ENCODE peak calls at places on chromosomes 16 and 17, in eight cellular contexts. One of them, this sample, is unnamed.

GRCh38 chr16:86541560-86541959 is 13.5 kb downstream of the MTHFSD start:
- DNase-seq in A549: no peak
- DNase-seq in tibial nerve: no peak
- DNase-seq in suprapubic skin: no peak
- DNase-seq in stomach: no peak
- DNase-seq in transverse colon: no peak
- DNase-seq in SK-N-SH: no peak
- DNase-seq in K562: no peak
- DNase-seq in this sample: no peak

GRCh38 chr16:56606071-56606687 is 2.2 kb upstream of the MT2A start:
- DNase-seq in A549: peak; percentile 78
- DNase-seq in tibial nerve: peak; percentile 47
- DNase-seq in suprapubic skin: no peak
- DNase-seq in stomach: no peak
- DNase-seq in transverse colon: no peak
- DNase-seq in SK-N-SH: no peak
- DNase-seq in K562: no peak
- DNase-seq in this sample: peak; percentile 67

GRCh38 chr17:34720760-34721159 is 141.4 kb downstream of the TMEM132E start:
- DNase-seq in A549: peak; percentile 19
- DNase-seq in tibial nerve: no peak
- DNase-seq in suprapubic skin: no peak
- DNase-seq in stomach: no peak
- DNase-seq in transverse colon: no peak
- DNase-seq in SK-N-SH: no peak
- DNase-seq in K562: no peak
- DNase-seq in this sample: no peak

GRCh38 chr16:89312194-89312593 is 94.7 kb downstream of the ZNF778 start:
- DNase-seq in A549: no peak
- DNase-seq in tibial nerve: no peak
- DNase-seq in suprapubic skin: no peak
- DNase-seq in stomach: no peak
- DNase-seq in transverse colon: peak; percentile 42
- DNase-seq in SK-N-SH: no peak
- DNase-seq in K562: no peak
- DNase-seq in this sample: no peak

GRCh38 chr16:10862432-10862831 is 14.6 kb upstream of the CIITA start:
- DNase-seq in A549: peak; percentile 27
- DNase-seq in tibial nerve: no peak
- DNase-seq in suprapubic skin: no peak
- DNase-seq in stomach: peak; percentile 90
- DNase-seq in transverse colon: no peak
- DNase-seq in SK-N-SH: no peak
- DNase-seq in K562: no peak
- DNase-seq in this sample: no peak

GRCh38 chr16:79272141-79272577 is 328.4 kb downstream of the MAF start:
- DNase-seq in A549: no peak
- DNase-seq in tibial nerve: no peak
- DNase-seq in suprapubic skin: no peak
- DNase-seq in stomach: no peak
- DNase-seq in transverse colon: peak; percentile 32
- DNase-seq in SK-N-SH: no peak
- DNase-seq in K562: no peak
- DNase-seq in this sample: no peak

GRCh38 chr17:51731941-51732722 is 426.4 kb downstream of the CA10 start:
- DNase-seq in A549: no peak
- DNase-seq in tibial nerve: no peak
- DNase-seq in suprapubic skin: no peak
- DNase-seq in stomach: no peak
- DNase-seq in transverse colon: no peak
- DNase-seq in SK-N-SH: no peak
- DNase-seq in K562: no peak
- DNase-seq in this sample: no peak

GRCh38 chr17:63165420-63165819 is 199.4 kb downstream of the TANC2 start:
- DNase-seq in A549: no peak
- DNase-seq in tibial nerve: no peak
- DNase-seq in suprapubic skin: no peak
- DNase-seq in stomach: no peak
- DNase-seq in transverse colon: no peak
- DNase-seq in SK-N-SH: no peak
- DNase-seq in K562: no peak
- DNase-seq in this sample: no peak

GRCh38 chr17:44854201-44854600 is 6.5 kb downstream of the HIGD1B start:
- DNase-seq in A549: no peak
- DNase-seq in tibial nerve: no peak
- DNase-seq in suprapubic skin: no peak
- DNase-seq in stomach: no peak
- DNase-seq in transverse colon: no peak
- DNase-seq in SK-N-SH: no peak
- DNase-seq in K562: no peak
- DNase-seq in this sample: no peak

GRCh38 chr17:48173191-48173590 is 65.6 kb downstream of the SNX11 start:
- DNase-seq in A549: no peak
- DNase-seq in tibial nerve: no peak
- DNase-seq in suprapubic skin: no peak
- DNase-seq in stomach: no peak
- DNase-seq in transverse colon: no peak
- DNase-seq in SK-N-SH: no peak
- DNase-seq in K562: no peak
- DNase-seq in this sample: no peak

GRCh38 chr16:22874394-22874793 is 60.4 kb downstream of the HS3ST2 start:
- DNase-seq in A549: no peak
- DNase-seq in tibial nerve: no peak
- DNase-seq in suprapubic skin: no peak
- DNase-seq in stomach: no peak
- DNase-seq in transverse colon: no peak
- DNase-seq in SK-N-SH: no peak
- DNase-seq in K562: no peak
- DNase-seq in this sample: no peak

GRCh38 chr16:13351651-13352217 is 450.3 kb downstream of the SHISA9 start:
- DNase-seq in A549: no peak
- DNase-seq in tibial nerve: no peak
- DNase-seq in suprapubic skin: no peak
- DNase-seq in stomach: no peak
- DNase-seq in transverse colon: no peak
- DNase-seq in SK-N-SH: no peak
- DNase-seq in K562: no peak
- DNase-seq in this sample: no peak

GRCh38 chr16:49345829-49346228 is 27.8 kb upstream of the C16orf78 start:
- DNase-seq in A549: no peak
- DNase-seq in tibial nerve: no peak
- DNase-seq in suprapubic skin: peak; percentile 12
- DNase-seq in stomach: no peak
- DNase-seq in transverse colon: no peak
- DNase-seq in SK-N-SH: no peak
- DNase-seq in K562: peak; percentile 27
- DNase-seq in this sample: no peak

GRCh38 chr17:48587276-48588073 is 2.6 kb downstream of the HOXB3 start:
- DNase-seq in A549: peak; percentile 39
- DNase-seq in tibial nerve: no peak
- DNase-seq in suprapubic skin: no peak
- DNase-seq in stomach: no peak
- DNase-seq in transverse colon: no peak
- DNase-seq in SK-N-SH: no peak
- DNase-seq in K562: no peak
- DNase-seq in this sample: no peak

GRCh38 chr17:68646626-68647526 is 45.7 kb upstream of the FAM20A start:
- DNase-seq in A549: no peak
- DNase-seq in tibial nerve: no peak
- DNase-seq in suprapubic skin: no peak
- DNase-seq in stomach: peak; percentile 60
- DNase-seq in transverse colon: no peak
- DNase-seq in SK-N-SH: no peak
- DNase-seq in K562: no peak
- DNase-seq in this sample: no peak

GRCh38 chr17:82105882-82106696 is 8.1 kb upstream of the FASN start:
- DNase-seq in A549: peak; percentile 82
- DNase-seq in tibial nerve: no peak
- DNase-seq in suprapubic skin: peak; percentile 74
- DNase-seq in stomach: peak; percentile 83
- DNase-seq in transverse colon: peak; percentile 78
- DNase-seq in SK-N-SH: peak; percentile 97
- DNase-seq in K562: peak; percentile 56
- DNase-seq in this sample: peak; percentile 27

GRCh38 chr16:4032768-4033167 is 83.5 kb downstream of the ADCY9 start:
- DNase-seq in A549: no peak
- DNase-seq in tibial nerve: no peak
- DNase-seq in suprapubic skin: no peak
- DNase-seq in stomach: peak; percentile 72
- DNase-seq in transverse colon: peak; percentile 73
- DNase-seq in SK-N-SH: no peak
- DNase-seq in K562: no peak
- DNase-seq in this sample: no peak

GRCh38 chr17:65975878-65976277 is 216.1 kb downstream of the CEP112 start:
- DNase-seq in A549: no peak
- DNase-seq in tibial nerve: no peak
- DNase-seq in suprapubic skin: no peak
- DNase-seq in stomach: no peak
- DNase-seq in transverse colon: no peak
- DNase-seq in SK-N-SH: no peak
- DNase-seq in K562: no peak
- DNase-seq in this sample: no peak

GRCh38 chr16:46620265-46621005 is 744 bp downstream of the SHCBP1 start:
- DNase-seq in A549: peak; percentile 7
- DNase-seq in tibial nerve: no peak
- DNase-seq in suprapubic skin: no peak
- DNase-seq in stomach: no peak
- DNase-seq in transverse colon: no peak
- DNase-seq in SK-N-SH: no peak
- DNase-seq in K562: peak; percentile 36
- DNase-seq in this sample: no peak
- TF ChIP-seq EP300 in A549: no peak
- TF ChIP-seq EP300 in tibial nerve: no peak
- TF ChIP-seq EP300 in suprapubic skin: no peak
- TF ChIP-seq EP300 in stomach: no peak
- TF ChIP-seq EP300 in transverse colon: no peak
- TF ChIP-seq EP300 in SK-N-SH: no peak
- TF ChIP-seq EP300 in K562: no peak
- TF ChIP-seq EP300 in this sample: no peak

DNA sequence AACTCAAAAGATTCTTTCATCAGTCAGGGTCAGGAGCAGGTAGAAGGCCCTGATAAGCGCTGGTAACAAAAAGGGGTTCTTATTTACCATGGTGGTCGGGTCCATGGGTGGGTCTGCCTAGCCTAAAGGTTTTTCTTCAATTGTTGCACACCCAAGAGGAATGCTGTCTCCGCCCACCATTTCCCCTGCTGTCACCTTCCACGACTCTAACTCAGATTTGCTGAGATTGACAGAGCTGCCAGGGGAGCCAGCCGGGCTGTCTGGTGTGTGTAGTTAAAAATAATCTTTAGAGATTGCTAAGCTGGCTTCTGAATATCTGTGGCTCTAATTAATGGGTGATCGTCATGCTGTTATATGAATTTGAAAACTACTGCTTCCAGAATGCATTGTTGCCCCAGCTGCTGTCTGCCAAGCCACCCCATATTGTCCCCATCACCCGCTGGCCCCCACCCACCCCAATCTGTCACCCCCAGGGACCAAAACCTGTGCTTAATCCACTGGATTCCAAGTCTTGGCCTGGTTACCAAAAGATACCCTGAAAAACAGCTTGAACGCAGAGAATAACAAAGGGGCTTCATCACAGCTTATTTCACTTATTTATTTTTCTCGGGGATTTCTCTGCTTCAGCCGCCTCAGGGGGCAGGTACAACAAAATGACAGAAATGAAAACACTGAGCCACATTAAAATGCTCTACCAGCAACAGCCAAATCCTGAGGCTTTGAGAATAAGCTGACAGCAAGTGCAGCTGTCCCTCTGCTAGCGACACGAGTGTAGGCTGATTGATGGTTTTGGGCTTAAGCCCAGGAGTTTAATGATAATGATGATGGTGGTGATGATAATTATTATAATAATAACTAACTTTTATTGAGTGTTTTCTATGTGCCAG is 46.1 kb upstream of the NLK start:
- DNase-seq in A549: no peak
- DNase-seq in tibial nerve: no peak
- DNase-seq in suprapubic skin: no peak
- DNase-seq in stomach: no peak
- DNase-seq in transverse colon: no peak
- DNase-seq in SK-N-SH: no peak
- DNase-seq in K562: no peak
- DNase-seq in this sample: no peak
- TF ChIP-seq EP300 in A549: no peak
- TF ChIP-seq EP300 in tibial nerve: no peak
- TF ChIP-seq EP300 in suprapubic skin: no peak
- TF ChIP-seq EP300 in stomach: no peak
- TF ChIP-seq EP300 in transverse colon: no peak
- TF ChIP-seq EP300 in SK-N-SH: no peak
- TF ChIP-seq EP300 in K562: no peak
- TF ChIP-seq EP300 in this sample: no peak

DNA sequence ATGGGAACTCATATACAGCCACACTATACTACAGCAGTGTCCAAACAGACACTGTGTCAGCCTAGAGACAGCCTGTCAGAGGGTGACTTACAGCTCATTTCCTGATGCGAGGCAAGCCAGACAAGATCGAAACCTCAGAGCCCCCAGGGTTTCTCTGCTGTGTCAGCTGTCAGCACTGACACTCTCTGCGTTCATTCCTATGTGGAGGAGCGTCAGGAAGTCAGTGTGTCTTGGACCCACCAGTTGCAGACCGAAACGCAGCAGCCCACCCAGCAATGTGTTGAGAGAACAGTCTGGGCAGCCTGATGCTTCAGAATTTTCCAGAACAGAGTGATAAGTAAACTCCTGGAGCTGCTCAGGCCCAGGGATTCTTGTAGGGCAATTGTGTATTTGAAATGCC is 20.6 kb upstream of the MAPT start:
- DNase-seq in A549: no peak
- DNase-seq in tibial nerve: no peak
- DNase-seq in suprapubic skin: no peak
- DNase-seq in stomach: no peak
- DNase-seq in transverse colon: no peak
- DNase-seq in SK-N-SH: peak; percentile 63
- DNase-seq in K562: no peak
- DNase-seq in this sample: no peak
- TF ChIP-seq EP300 in A549: no peak
- TF ChIP-seq EP300 in tibial nerve: no peak
- TF ChIP-seq EP300 in suprapubic skin: no peak
- TF ChIP-seq EP300 in stomach: no peak
- TF ChIP-seq EP300 in transverse colon: no peak
- TF ChIP-seq EP300 in SK-N-SH: no peak
- TF ChIP-seq EP300 in K562: no peak
- TF ChIP-seq EP300 in this sample: no peak

DNA sequence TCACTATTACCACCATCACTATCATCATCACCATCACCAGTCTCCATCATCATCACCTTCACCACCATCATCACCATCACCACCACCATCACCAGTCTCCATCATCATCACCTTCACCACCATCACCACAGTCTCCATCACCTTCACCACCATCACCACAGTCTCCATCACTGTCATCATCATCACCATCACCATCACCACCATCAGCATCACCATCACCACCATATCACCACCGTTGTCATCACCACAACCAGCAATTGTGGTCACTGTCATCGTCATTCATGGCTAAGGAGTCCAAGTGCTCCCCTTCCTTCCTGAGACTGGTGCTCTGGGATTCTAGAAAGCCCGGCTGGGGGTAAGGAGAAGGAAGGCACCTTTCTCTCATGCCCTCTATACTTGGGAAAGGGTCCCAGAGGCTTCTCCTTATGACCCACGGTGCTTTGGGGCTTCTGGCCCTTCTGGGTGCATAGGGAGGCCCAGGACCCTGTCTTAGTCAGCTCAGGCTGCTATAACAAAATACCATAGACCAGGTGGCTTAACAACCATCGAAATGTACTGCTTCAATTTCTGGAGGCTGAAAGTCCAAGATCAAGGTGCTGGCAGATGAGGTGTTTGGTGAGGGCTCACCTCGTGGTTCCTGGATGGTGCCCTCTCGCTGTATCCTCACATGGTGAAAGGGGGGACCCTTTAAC is 93.4 kb upstream of the GSE1 start:
- DNase-seq in A549: no peak
- DNase-seq in tibial nerve: no peak
- DNase-seq in suprapubic skin: no peak
- DNase-seq in stomach: no peak
- DNase-seq in transverse colon: no peak
- DNase-seq in SK-N-SH: no peak
- DNase-seq in K562: no peak
- DNase-seq in this sample: no peak
- TF ChIP-seq EP300 in A549: no peak
- TF ChIP-seq EP300 in tibial nerve: no peak
- TF ChIP-seq EP300 in suprapubic skin: no peak
- TF ChIP-seq EP300 in stomach: no peak
- TF ChIP-seq EP300 in transverse colon: no peak
- TF ChIP-seq EP300 in SK-N-SH: no peak
- TF ChIP-seq EP300 in K562: no peak
- TF ChIP-seq EP300 in this sample: no peak